ENCODE peak calls at places on chromosomes 3 and 15, in nine cellular contexts. X is nucleus accumbens; O is H54; E is AG10803; Z is iPS-NIHi11; R is effector CD4-positive, alpha-beta T cell; A is neural progenitor cell; Q is fibroblast of pulmonary artery; V is neural crest cell. M is an unnamed sample.

GRCh38 chr3:39644176-39644575 is 165.2 kb upstream of the MYRIP start:
- DNase-seq in Z (no peak), R (no peak), V (no peak), Q (peak; percentile 81), X (no peak), A (no peak), O (no peak), E (peak; percentile 92), M (no peak)

GRCh38 chr3:120148187-120148954 is 54.1 kb upstream of the GSK3B start:
- DNase-seq in O (no peak), Z (no peak), X (no peak), E (no peak), V (no peak), R (no peak), A (no peak), Q (no peak), M (no peak)

GRCh38 chr3:18747383-18747782 is 322.2 kb upstream of the SATB1 start:
- DNase-seq in R (no peak), Z (no peak), Q (no peak), A (no peak), X (no peak), O (no peak), E (no peak), V (no peak), M (no peak)

GRCh38 chr3:13518516-13519351 is 30.2 kb upstream of the FBLN2 start:
- DNase-seq in A (no peak), V (no peak), X (peak; percentile 60), Q (peak; percentile 33), O (no peak), E (peak; percentile 82), Z (no peak), R (no peak), M (no peak)

GRCh38 chr15:45022871-45023658 is at the start of gene SORD:
- DNase-seq in Q (peak; percentile 77), V (peak; percentile 96), R (peak; percentile 84), O (peak; percentile 93), E (peak; percentile 72), X (peak; percentile 86), A (peak; percentile 99), Z (peak; percentile 99), M (peak; percentile 54)

GRCh38 chr15:91472316-91472756 is 372.3 kb downstream of the SV2B start:
- DNase-seq in X (no peak), O (no peak), R (no peak), A (no peak), V (no peak), E (no peak), Q (no peak), Z (no peak), M (no peak)

GRCh38 chr15:89912674-89913396 is at the start of gene ARPIN:
- DNase-seq in A (peak; percentile 83), Z (peak; percentile 86), O (peak; percentile 47), V (peak; percentile 59), Q (peak; percentile 41), X (no peak), E (peak; percentile 48), R (no peak), M (no peak)

GRCh38 chr15:60757831-60758570 is 279.1 kb upstream of the ICE2 start:
- DNase-seq in Q (no peak), Z (no peak), A (no peak), R (no peak), E (no peak), X (no peak), O (no peak), V (no peak), M (no peak)

GRCh38 chr3:196164576-196164975 is 46.6 kb downstream of the ZDHHC19 start:
- DNase-seq in E (no peak), Z (no peak), Q (no peak), O (no peak), R (no peak), A (no peak), V (no peak), X (no peak), M (no peak)

GRCh38 chr3:129228891-129229585 is 20.4 kb upstream of the COPG1 start:
- DNase-seq in X (no peak), Z (peak; percentile 30), A (no peak), V (no peak), R (no peak), Q (peak; percentile 81), E (peak; percentile 80), O (peak; percentile 72), M (no peak)

GRCh38 chr3:42149537-42150426 is 58.6 kb downstream of the TRAK1 start:
- DNase-seq in X (no peak), R (no peak), Q (no peak), O (no peak), A (no peak), E (no peak), Z (peak; percentile 36), V (no peak), M (no peak)